ENCODE peak calls at places on chromosomes 4 and X, in six cellular contexts. E is A549, B is transverse colon, W is mesendoderm, L is ascending aorta, D is heart left ventricle. N is an unnamed sample.

GRCh38 chr4:112109455-112110425 is 35.5 kb upstream of the FAM241A start:
- DNase-seq in W (no peak), E (no peak), B (no peak), L (no peak), D (no peak), N (no peak)

GRCh38 chr4:19381068-19381467 is 870.6 kb upstream of the SLIT2 start:
- DNase-seq in W (no peak), E (no peak), L (no peak), B (no peak), D (no peak), N (peak)

GRCh38 chr4:141458501-141458900 is 177.9 kb upstream of the IL15 start:
- DNase-seq in D (no peak), L (no peak), B (no peak), W (peak), E (no peak), N (peak)

GRCh38 chrX:153245288-153245731 is 66.2 kb downstream of the MAGEA1 start:
- DNase-seq in E (no peak), L (no peak), B (no peak), D (no peak), W (peak), N (peak)

GRCh38 chr4:152310223-152310622 is 225.7 kb downstream of the FBXW7 start:
- DNase-seq in E (no peak), B (no peak), D (no peak), W (peak), L (no peak), N (peak)

GRCh38 chrX:17495052-17495451 is 120.1 kb downstream of the NHS start:
- DNase-seq in B (no peak), L (no peak), D (no peak), E (peak), W (no peak), N (no peak)

GRCh38 chrX:145821291-145821897 is 3.8 kb downstream of the SLITRK2 start:
- DNase-seq in W (peak), B (no peak), D (no peak), E (no peak), L (no peak), N (no peak)

GRCh38 chrX:133045986-133046385 is 50.9 kb downstream of the USP26 start:
- DNase-seq in W (peak), L (no peak), B (no peak), D (no peak), E (no peak), N (no peak)

GRCh38 chr4:112327950-112328349 is 30.8 kb downstream of the ALPK1 start:
- DNase-seq in E (no peak), B (no peak), W (peak), D (no peak), L (no peak), N (peak)

GRCh38 chr4:2929469-2929868 is 33.7 kb downstream of the NOP14 start:
- DNase-seq in B (no peak), W (no peak), D (no peak), E (no peak), L (no peak), N (no peak)

GRCh38 chr4:116343809-116344208 is 741.6 kb downstream of the TRAM1L1 start:
- DNase-seq in B (no peak), E (no peak), W (peak), D (no peak), L (no peak), N (no peak)

GRCh38 chrX:18288716-18289115 is 65.8 kb downstream of the SCML2 start:
- DNase-seq in E (no peak), L (no peak), D (no peak), W (peak), B (no peak), N (no peak)

GRCh38 chrX:36383491-36383890 is 464.0 kb downstream of the CFAP47 start:
- DNase-seq in B (no peak), W (no peak), L (no peak), D (no peak), E (no peak), N (no peak)

GRCh38 chr4:140187316-140187695 is 33.3 kb upstream of the MAML3 start:
- DNase-seq in W (no peak), B (no peak), E (no peak), D (no peak), L (no peak), N (no peak)

GRCh38 chrX:69501433-69501832 is 2.7 kb upstream of the NALF2 start:
- DNase-seq in W (peak), D (peak), E (no peak), L (no peak), B (no peak), N (no peak)

DNA sequence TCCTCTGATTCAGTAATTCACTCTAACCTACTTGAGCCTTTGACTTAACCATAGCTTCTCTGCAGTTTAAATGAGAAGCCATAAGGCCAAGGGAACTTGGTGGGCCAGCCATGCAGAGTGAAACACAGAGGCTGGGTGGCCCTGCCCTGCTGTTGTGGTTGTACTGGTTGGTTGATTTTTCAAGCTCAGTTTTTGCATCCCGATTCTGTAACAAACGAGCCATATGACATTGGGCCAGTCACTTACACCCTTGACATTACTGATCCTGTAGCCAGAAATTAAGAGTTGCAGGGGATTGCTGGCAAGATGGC is 1.3 kb upstream of the RASGEF1B start:
- DNase-seq in L (no peak), W (no peak), D (no peak), B (no peak), E (no peak), N (no peak)
- H3K27ac ChIP-seq in L (no peak), W (no peak), D (no peak), B (peak), E (no peak), N (no peak)

DNA sequence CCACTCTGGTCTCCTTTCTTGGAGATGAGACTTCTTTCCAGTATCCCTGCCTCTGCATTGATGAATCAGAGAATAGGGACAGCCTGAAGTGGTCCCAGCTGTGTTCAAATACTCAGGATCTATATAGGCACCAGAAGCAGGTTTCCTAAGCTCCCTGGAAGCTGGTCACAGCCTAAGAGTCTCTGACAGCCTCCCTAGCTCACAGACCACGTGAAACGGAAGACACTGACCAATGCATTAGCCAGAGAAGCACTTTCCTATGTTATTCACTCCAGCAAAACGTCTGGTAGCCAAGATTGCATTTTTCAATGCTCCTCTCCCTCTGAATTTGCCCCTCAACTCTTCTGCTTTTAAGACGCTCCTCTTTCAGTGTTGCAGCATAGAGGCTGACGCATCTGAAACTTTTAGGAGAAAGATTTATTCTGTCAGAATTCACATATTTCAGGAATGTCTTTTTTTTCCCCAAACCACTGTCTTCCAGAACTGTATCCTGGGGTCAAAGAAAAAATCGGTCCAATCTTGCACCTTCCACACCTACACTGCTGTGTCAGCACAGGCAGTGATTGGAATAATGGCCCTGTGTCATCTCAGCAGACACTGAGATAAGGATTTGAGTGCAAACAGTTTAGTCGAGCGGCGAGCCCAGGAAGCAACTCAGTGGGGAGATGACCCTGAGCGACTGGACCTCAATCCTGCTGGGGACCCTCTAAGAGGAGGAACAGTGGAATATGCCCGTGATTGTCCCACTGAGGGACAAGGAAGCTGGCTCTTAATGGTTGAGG is 109.4 kb downstream of the SMIM20 start:
- DNase-seq in D (no peak), W (no peak), E (no peak), L (no peak), B (no peak), N (no peak)
- H3K27ac ChIP-seq in D (no peak), W (no peak), E (no peak), L (peak), B (peak), N (no peak)

GRCh38 chrX:45760187-45760742 is 559.6 kb upstream of the DIPK2B start:
- DNase-seq in L (no peak), D (no peak), B (no peak), E (no peak), W (no peak), N (no peak)
- H3K27ac ChIP-seq in L (no peak), D (no peak), B (no peak), E (peak), W (no peak), N (peak)

GRCh38 chr4:174590336-174590735 is 68.0 kb upstream of the HPGD start:
- DNase-seq in B (no peak), E (no peak), L (no peak), W (no peak), D (no peak), N (no peak)

GRCh38 chr4:174591243-174592021 is 69.1 kb upstream of the HPGD start:
- DNase-seq in B (no peak), E (no peak), L (no peak), W (no peak), D (no peak), N (no peak)

GRCh38 chr4:174592256-174592984 is 70.1 kb upstream of the HPGD start:
- DNase-seq in L (no peak), E (no peak), B (no peak), D (no peak), W (no peak), N (peak)

GRCh38 chr4:174595141-174595929 is 73.0 kb upstream of the HPGD start:
- DNase-seq in B (no peak), E (no peak), D (no peak), W (no peak), L (no peak), N (no peak)

GRCh38 chr4:174592985-174593335 is 70.7 kb upstream of the HPGD start:
- DNase-seq in D (no peak), W (no peak), E (no peak), B (no peak), L (no peak), N (peak)
- H3K27ac ChIP-seq in D (no peak), W (no peak), E (peak), B (no peak), L (no peak), N (no peak)

DNA sequence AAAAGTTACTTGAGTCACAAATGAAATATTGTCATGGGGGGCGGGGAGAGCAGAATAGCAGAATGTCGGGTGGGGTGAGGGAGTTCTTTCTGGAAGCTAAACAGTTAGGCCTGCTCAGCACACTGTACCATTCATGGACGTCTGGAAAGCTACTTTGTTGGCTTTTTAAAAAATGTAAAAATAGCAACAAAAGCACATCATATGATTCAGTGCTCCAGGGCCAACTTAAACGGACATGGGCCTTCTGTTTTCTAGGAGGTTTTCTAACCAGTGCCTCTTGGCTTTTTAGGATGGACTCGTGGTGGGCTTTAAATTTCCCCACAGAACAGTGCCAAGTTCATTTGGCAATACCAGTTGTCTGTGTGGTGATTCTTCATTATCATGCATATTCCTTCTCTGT is 57.4 kb upstream of the CLCN4 start:
- DNase-seq in L (no peak), D (no peak), B (no peak), E (no peak), W (no peak), N (no peak)
- H3K27ac ChIP-seq in L (peak), D (peak), B (peak), E (no peak), W (no peak), N (no peak)

GRCh38 chrX:5380426-5380825 is 848.2 kb downstream of the NLGN4X start:
- DNase-seq in B (no peak), L (no peak), W (peak), E (no peak), D (no peak), N (no peak)
- H3K27ac ChIP-seq in B (no peak), L (no peak), W (no peak), E (no peak), D (no peak), N (no peak)

GRCh38 chr4:110480741-110481271 is 4.9 kb downstream of the ENPEP start:
- DNase-seq in E (no peak), L (no peak), B (no peak), W (peak), D (no peak), N (no peak)

GRCh38 chr4:110477836-110478235 is 1.9 kb downstream of the ENPEP start:
- DNase-seq in L (no peak), E (no peak), W (no peak), B (no peak), D (no peak), N (no peak)

GRCh38 chr4:110480031-110480549 is 4.1 kb downstream of the ENPEP start:
- DNase-seq in E (no peak), L (no peak), D (peak), B (no peak), W (peak), N (peak)

GRCh38 chr4:110472583-110473329 is 3.2 kb upstream of the ENPEP start:
- DNase-seq in E (no peak), B (no peak), D (no peak), L (no peak), W (peak), N (no peak)

GRCh38 chr4:110475881-110476818 is at the start of gene ENPEP:
- DNase-seq in D (peak), W (peak), L (no peak), E (no peak), B (peak), N (no peak)
- H3K27ac ChIP-seq in D (peak), W (peak), L (no peak), E (no peak), B (no peak), N (no peak)

GRCh38 chr4:1019320-1019719 is 7.9 kb downstream of the FGFRL1 start:
- DNase-seq in W (no peak), D (no peak), L (no peak), E (no peak), B (no peak), N (no peak)

GRCh38 chr4:1021386-1022050 is 10.1 kb downstream of the FGFRL1 start:
- DNase-seq in E (no peak), B (peak), W (no peak), L (no peak), D (no peak), N (no peak)

GRCh38 chr4:1018147-1019020 is 7.0 kb downstream of the FGFRL1 start:
- DNase-seq in L (no peak), D (no peak), E (no peak), B (no peak), W (no peak), N (no peak)

GRCh38 chr4:1017706-1018105 is 6.3 kb downstream of the FGFRL1 start:
- DNase-seq in E (no peak), D (no peak), L (no peak), B (no peak), W (no peak), N (no peak)

GRCh38 chr4:1019726-1020470 is 8.5 kb downstream of the FGFRL1 start:
- DNase-seq in W (peak), L (no peak), D (no peak), B (no peak), E (no peak), N (no peak)
- H3K27ac ChIP-seq in W (no peak), L (no peak), D (no peak), B (no peak), E (no peak), N (no peak)

N was measured in foreskin keratinocyte.